ENCODE peak calls at places on chromosomes 3 and 15, in nine cellular contexts. One of them, this sample, is unnamed.

GRCh38 chr3:46416134-46417119 is 9.4 kb downstream of the CCRL2 start:
- DNase-seq in occipital lobe: no peak
- DNase-seq in cardiac muscle cell: no peak
- DNase-seq in EH: no peak
- DNase-seq in GM03348: no peak
- DNase-seq in mesothelial cell of epicardium: no peak
- DNase-seq in GM10248: no peak
- DNase-seq in activated CD4-positive, alpha-beta T cell treated with anti-CD3 and anti-CD28 coated beads for 48 hours: no peak
- DNase-seq in CD4-positive, alpha-beta T cell: no peak
- DNase-seq in this sample: no peak

GRCh38 chr3:154427685-154428291 is 2.2 kb downstream of the GPR149 start:
- DNase-seq in occipital lobe: no peak
- DNase-seq in cardiac muscle cell: peak; percentile 10
- DNase-seq in EH: no peak
- DNase-seq in GM03348: peak; percentile 7
- DNase-seq in mesothelial cell of epicardium: no peak
- DNase-seq in GM10248: no peak
- DNase-seq in activated CD4-positive, alpha-beta T cell treated with anti-CD3 and anti-CD28 coated beads for 48 hours: no peak
- DNase-seq in CD4-positive, alpha-beta T cell: no peak
- DNase-seq in this sample: no peak

GRCh38 chr3:38655708-38656300 is 6.3 kb upstream of the SCN5A start:
- DNase-seq in occipital lobe: no peak
- DNase-seq in cardiac muscle cell: peak; percentile 65
- DNase-seq in EH: peak; percentile 39
- DNase-seq in GM03348: no peak
- DNase-seq in mesothelial cell of epicardium: no peak
- DNase-seq in GM10248: peak; percentile 31
- DNase-seq in activated CD4-positive, alpha-beta T cell treated with anti-CD3 and anti-CD28 coated beads for 48 hours: peak; percentile 21
- DNase-seq in CD4-positive, alpha-beta T cell: no peak
- DNase-seq in this sample: peak; percentile 35

GRCh38 chr3:89314454-89314853 is 207.0 kb downstream of the EPHA3 start:
- DNase-seq in occipital lobe: no peak
- DNase-seq in cardiac muscle cell: peak; percentile 49
- DNase-seq in EH: peak; percentile 30
- DNase-seq in GM03348: peak; percentile 13
- DNase-seq in mesothelial cell of epicardium: no peak
- DNase-seq in GM10248: no peak
- DNase-seq in activated CD4-positive, alpha-beta T cell treated with anti-CD3 and anti-CD28 coated beads for 48 hours: no peak
- DNase-seq in CD4-positive, alpha-beta T cell: no peak
- DNase-seq in this sample: no peak

GRCh38 chr15:68389041-68389930 is 42.7 kb downstream of the ITGA11 start:
- DNase-seq in occipital lobe: no peak
- DNase-seq in cardiac muscle cell: no peak
- DNase-seq in EH: no peak
- DNase-seq in GM03348: no peak
- DNase-seq in mesothelial cell of epicardium: no peak
- DNase-seq in GM10248: no peak
- DNase-seq in activated CD4-positive, alpha-beta T cell treated with anti-CD3 and anti-CD28 coated beads for 48 hours: no peak
- DNase-seq in CD4-positive, alpha-beta T cell: no peak
- DNase-seq in this sample: no peak

GRCh38 chr3:128076783-128077624 is 24.8 kb downstream of the SEC61A1 start:
- DNase-seq in occipital lobe: peak; percentile 48
- DNase-seq in cardiac muscle cell: peak; percentile 50
- DNase-seq in EH: no peak
- DNase-seq in GM03348: peak; percentile 35
- DNase-seq in mesothelial cell of epicardium: no peak
- DNase-seq in GM10248: no peak
- DNase-seq in activated CD4-positive, alpha-beta T cell treated with anti-CD3 and anti-CD28 coated beads for 48 hours: peak; percentile 58
- DNase-seq in CD4-positive, alpha-beta T cell: no peak
- DNase-seq in this sample: no peak

GRCh38 chr3:197682713-197683112 is 54.0 kb downstream of the RUBCN start:
- DNase-seq in occipital lobe: no peak
- DNase-seq in cardiac muscle cell: peak; percentile 6
- DNase-seq in EH: no peak
- DNase-seq in GM03348: no peak
- DNase-seq in mesothelial cell of epicardium: no peak
- DNase-seq in GM10248: no peak
- DNase-seq in activated CD4-positive, alpha-beta T cell treated with anti-CD3 and anti-CD28 coated beads for 48 hours: no peak
- DNase-seq in CD4-positive, alpha-beta T cell: no peak
- DNase-seq in this sample: no peak

GRCh38 chr3:21781371-21781770 is 30.4 kb upstream of the ZNF385D start:
- DNase-seq in occipital lobe: no peak
- DNase-seq in cardiac muscle cell: no peak
- DNase-seq in EH: no peak
- DNase-seq in GM03348: no peak
- DNase-seq in mesothelial cell of epicardium: no peak
- DNase-seq in GM10248: no peak
- DNase-seq in activated CD4-positive, alpha-beta T cell treated with anti-CD3 and anti-CD28 coated beads for 48 hours: no peak
- DNase-seq in CD4-positive, alpha-beta T cell: no peak
- DNase-seq in this sample: no peak

GRCh38 chr3:11610044-11610671 is 33.6 kb downstream of the VGLL4 start:
- DNase-seq in occipital lobe: no peak
- DNase-seq in cardiac muscle cell: no peak
- DNase-seq in EH: no peak
- DNase-seq in GM03348: no peak
- DNase-seq in mesothelial cell of epicardium: no peak
- DNase-seq in GM10248: no peak
- DNase-seq in activated CD4-positive, alpha-beta T cell treated with anti-CD3 and anti-CD28 coated beads for 48 hours: no peak
- DNase-seq in CD4-positive, alpha-beta T cell: no peak
- DNase-seq in this sample: no peak

GRCh38 chr15:55969582-55969981 is 23.8 kb downstream of the NEDD4 start:
- DNase-seq in occipital lobe: no peak
- DNase-seq in cardiac muscle cell: no peak
- DNase-seq in EH: no peak
- DNase-seq in GM03348: no peak
- DNase-seq in mesothelial cell of epicardium: no peak
- DNase-seq in GM10248: no peak
- DNase-seq in activated CD4-positive, alpha-beta T cell treated with anti-CD3 and anti-CD28 coated beads for 48 hours: no peak
- DNase-seq in CD4-positive, alpha-beta T cell: no peak
- DNase-seq in this sample: no peak

This sample was measured in HFFc6.